ENCODE peak calls at places on chromosomes 6 and 20, in eight cellular contexts. H is suprapubic skin, R is A549, O is spleen, X is adrenal gland, Q is tibial artery, G is heart right ventricle, E is upper lobe of right lung. W is an unnamed sample.

GRCh38 chr6:131524695-131525336 is 48.2 kb upstream of the ARG1 start:
- DNase-seq in Q (no peak), R (no peak), E (no peak), H (no peak), G (no peak), X (no peak), O (no peak), W (no peak)

GRCh38 chr6:16514249-16514648 is 247.0 kb downstream of the ATXN1 start:
- DNase-seq in R (peak; percentile 40), X (peak; percentile 21), G (no peak), E (no peak), H (no peak), O (no peak), Q (no peak), W (peak; percentile 55)

GRCh38 chr6:11851405-11851804 is 72.8 kb upstream of the ADTRP start:
- DNase-seq in G (no peak), Q (no peak), X (no peak), R (no peak), H (no peak), O (no peak), E (no peak), W (no peak)

GRCh38 chr6:134235937-134236751 is 81.8 kb downstream of the SGK1 start:
- DNase-seq in H (no peak), G (no peak), E (no peak), R (no peak), O (no peak), X (no peak), Q (no peak), W (no peak)

GRCh38 chr6:142819603-142820335 is 125.2 kb downstream of the HIVEP2 start:
- DNase-seq in R (no peak), O (no peak), E (no peak), X (no peak), G (no peak), H (no peak), Q (no peak), W (no peak)

GRCh38 chr6:146785001-146785585 is 186.3 kb downstream of the ADGB start:
- DNase-seq in Q (no peak), R (peak; percentile 3), H (no peak), G (no peak), X (peak; percentile 26), O (no peak), E (no peak), W (no peak)

GRCh38 chr20:47300071-47300470 is 56.4 kb downstream of the ZMYND8 start:
- DNase-seq in O (no peak), G (no peak), R (no peak), H (no peak), Q (no peak), X (no peak), E (no peak), W (no peak)

GRCh38 chr6:4941782-4942672 is 61.8 kb downstream of the RPP40 start:
- DNase-seq in Q (no peak), R (peak; percentile 74), G (no peak), X (peak; percentile 86), H (no peak), O (no peak), E (no peak), W (no peak)

GRCh38 chr20:9699181-9699580 is 139.7 kb downstream of the PAK5 start:
- DNase-seq in Q (no peak), R (no peak), G (no peak), X (no peak), H (no peak), E (no peak), O (no peak), W (no peak)

GRCh38 chr6:125942677-125943527 is 13.7 kb upstream of the HINT3 start:
- DNase-seq in O (no peak), X (no peak), H (no peak), E (no peak), Q (no peak), G (no peak), R (no peak), W (no peak)

GRCh38 chr6:34067814-34068213 is 78.1 kb downstream of the GRM4 start:
- DNase-seq in H (no peak), E (no peak), Q (no peak), X (no peak), R (peak; percentile 13), O (no peak), G (no peak), W (no peak)

GRCh38 chr6:158799051-158799792 is 19.9 kb downstream of the EZR start:
- DNase-seq in G (no peak), X (peak; percentile 89), O (no peak), H (no peak), E (no peak), R (no peak), Q (no peak), W (no peak)

GRCh38 chr6:158798311-158798710 is 20.9 kb downstream of the EZR start:
- DNase-seq in O (peak; percentile 83), E (no peak), R (no peak), H (no peak), G (no peak), X (no peak), Q (no peak), W (no peak)

GRCh38 chr6:158805698-158806373 is 13.3 kb downstream of the EZR start:
- DNase-seq in Q (no peak), R (no peak), H (no peak), G (no peak), X (no peak), O (no peak), E (no peak), W (no peak)

GRCh38 chr6:158803733-158804143 is 15.4 kb downstream of the EZR start:
- DNase-seq in X (no peak), G (no peak), H (no peak), E (no peak), R (no peak), Q (no peak), O (no peak), W (no peak)

DNA sequence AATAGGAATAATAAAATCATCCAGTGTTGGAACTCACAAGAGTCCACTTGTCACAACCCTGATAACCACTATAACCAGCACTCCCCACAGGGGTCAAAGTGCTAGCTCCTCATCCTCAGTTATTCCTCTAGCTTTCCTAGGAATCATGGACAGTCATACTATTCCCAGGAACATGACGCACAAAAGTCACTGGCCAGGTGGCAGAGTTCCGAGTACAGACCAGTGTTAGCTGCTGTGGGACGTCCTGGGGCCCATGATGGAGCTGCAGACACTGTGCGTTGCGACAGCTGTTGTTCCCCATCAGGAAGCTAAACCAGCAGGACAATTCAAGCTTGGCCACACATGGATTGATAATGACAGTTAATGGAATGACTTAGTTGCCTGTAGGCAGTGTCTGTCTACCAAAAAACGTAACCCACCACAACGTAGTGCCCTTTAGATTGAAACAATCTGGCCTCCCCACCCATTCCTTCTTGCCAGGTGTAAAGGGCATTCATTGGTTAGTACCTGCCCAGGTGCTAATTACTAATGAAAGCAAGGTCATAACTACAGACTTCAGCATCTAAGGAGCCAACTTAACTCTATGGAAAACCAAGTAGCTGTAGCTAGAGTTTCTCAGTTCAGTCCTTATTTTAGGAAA is 17.4 kb downstream of the EZR start:
- DNase-seq in E (no peak), O (no peak), Q (no peak), X (no peak), G (peak; percentile 64), H (no peak), R (no peak), W (no peak)
- H3K27ac ChIP-seq in E (no peak overlapping the region), O (no peak overlapping the region), Q (no peak overlapping the region), X (no peak overlapping the region), G (peak overlapping the region; percentile 72), H (no peak overlapping the region), R (no peak overlapping the region), W (no peak overlapping the region)

GRCh38 chr20:62640870-62641748 is 1.2 kb upstream of the SLCO4A1 start:
- DNase-seq in R (no peak), X (no peak), E (no peak), Q (no peak), O (peak; percentile 83), G (no peak), H (no peak), W (no peak)
- H3K27ac ChIP-seq in R (peak overlapping the region; percentile 90), X (no peak overlapping the region), E (peak overlapping the region; percentile 77), Q (no peak overlapping the region), O (peak overlapping the region; percentile 80), G (peak overlapping the region; percentile 90), H (no peak overlapping the region), W (no peak overlapping the region)

GRCh38 chr6:43120938-43121913 is 45.1 kb downstream of the PTK7 start:
- DNase-seq in X (peak; percentile 92), Q (peak; percentile 88), E (no peak), H (peak; percentile 88), G (peak; percentile 53), R (no peak), O (peak; percentile 17), W (no peak)
- H3K27ac ChIP-seq in X (peak overlapping the region; percentile 34), Q (peak overlapping the region; percentile 75), E (peak overlapping the region; percentile 68), H (peak overlapping the region; percentile 75), G (no peak overlapping the region), R (peak overlapping the region; percentile 63), O (no peak overlapping the region), W (no peak overlapping the region)

GRCh38 chr20:44461142-44461802 is 14.4 kb upstream of the TTPAL start:
- DNase-seq in Q (no peak), H (no peak), O (no peak), E (no peak), G (no peak), X (no peak), R (no peak), W (no peak)
- H3K27ac ChIP-seq in Q (no peak overlapping the region), H (peak overlapping the region; percentile 10), O (no peak overlapping the region), E (no peak overlapping the region), G (no peak overlapping the region), X (no peak overlapping the region), R (peak overlapping the region; percentile 49), W (no peak overlapping the region)

W was measured in caudate nucleus.